ENCODE peak calls at places on chromosomes 1 and 21, in five cellular contexts. B, R, S, U and N are unnamed samples.

GRCh38 chr1:24727490-24728214 is 17.6 kb upstream of the CLIC4 start:
- DNase-seq in S (no peak), U (no peak), R (peak), B (no peak), N (no peak)

GRCh38 chr1:186093437-186093836 is 281.6 kb downstream of the TPR start:
- DNase-seq in S (no peak), R (no peak), U (no peak), B (no peak), N (no peak)

GRCh38 chr1:79708646-79709237 is 702.2 kb upstream of the ADGRL4 start:
- DNase-seq in R (no peak), S (no peak), U (no peak), B (no peak), N (no peak)

GRCh38 chr1:178958491-178958890 is 67.2 kb upstream of the FAM20B start:
- DNase-seq in S (no peak), R (no peak), U (no peak), B (no peak), N (no peak)

GRCh38 chr1:207321790-207322530 is 482 bp downstream of the CD55 start:
- DNase-seq in U (no peak), R (no peak), S (peak), B (no peak), N (no peak)

GRCh38 chr1:215118081-215118480 is 35.5 kb downstream of the KCNK2 start:
- DNase-seq in R (no peak), B (no peak), S (no peak), U (no peak), N (no peak)

GRCh38 chr1:201359031-201359872 is 18.2 kb downstream of the TNNT2 start:
- DNase-seq in B (no peak), R (no peak), S (no peak), U (no peak), N (peak)

GRCh38 chr1:183774938-183775337 is 30.0 kb upstream of the RGL1 start:
- DNase-seq in S (no peak), U (no peak), B (no peak), R (no peak), N (no peak)

GRCh38 chr1:3125078-3125477 is 56.1 kb downstream of the PRDM16 start:
- DNase-seq in U (no peak), S (no peak), R (no peak), B (no peak), N (no peak)

GRCh38 chr1:149844096-149844495 is 55.3 kb upstream of the BOLA1 start:
- DNase-seq in B (no peak), U (no peak), S (peak), R (no peak), N (no peak)

GRCh38 chr1:21665711-21666571 is 3.2 kb downstream of the RAP1GAP start:
- DNase-seq in R (no peak), B (no peak), S (no peak), U (no peak), N (no peak)

GRCh38 chr1:86229405-86229804 is 72.8 kb upstream of the COL24A1 start:
- DNase-seq in R (no peak), B (no peak), S (no peak), U (no peak), N (no peak)

GRCh38 chr1:11795238-11795890 is 10.4 kb downstream of the MTHFR start:
- DNase-seq in B (no peak), R (no peak), U (no peak), S (no peak), N (no peak)

GRCh38 chr1:153612755-153613331 is at the start of gene S100A16:
- DNase-seq in B (no peak), U (peak), S (peak), R (peak), N (no peak)

GRCh38 chr1:58768971-58769808 is 14.7 kb downstream of the JUN start:
- DNase-seq in R (peak), S (peak), U (peak), B (no peak), N (peak)

GRCh38 chr1:156259805-156260204 is 11.9 kb upstream of the PAQR6 start:
- DNase-seq in R (no peak), S (peak), B (no peak), U (no peak), N (peak)

GRCh38 chr1:1020000-1020404 is at the start of gene AGRN:
- DNase-seq in U (peak), B (no peak), S (no peak), R (peak), N (peak)

GRCh38 chr21:43865471-43866181 is 603 bp downstream of the AGPAT3 start:
- DNase-seq in B (no peak), S (no peak), U (no peak), R (peak), N (no peak)

GRCh38 chr1:7379445-7379971 is 391.6 kb upstream of the VAMP3 start:
- DNase-seq in R (peak), B (no peak), U (peak), S (no peak), N (no peak)

GRCh38 chr1:52713590-52713989 is 12.7 kb upstream of the ZYG11B start:
- DNase-seq in R (no peak), B (no peak), U (no peak), S (no peak), N (no peak)

GRCh38 chr1:10507111-10507879 is 32.5 kb downstream of the PEX14 start:
- DNase-seq in S (peak), U (peak), R (peak), B (no peak), N (peak)

GRCh38 chr1:10897981-10898728 is 101.7 kb upstream of the CASZ1 start:
- DNase-seq in S (no peak), B (no peak), U (peak), R (no peak), N (peak)

DNA sequence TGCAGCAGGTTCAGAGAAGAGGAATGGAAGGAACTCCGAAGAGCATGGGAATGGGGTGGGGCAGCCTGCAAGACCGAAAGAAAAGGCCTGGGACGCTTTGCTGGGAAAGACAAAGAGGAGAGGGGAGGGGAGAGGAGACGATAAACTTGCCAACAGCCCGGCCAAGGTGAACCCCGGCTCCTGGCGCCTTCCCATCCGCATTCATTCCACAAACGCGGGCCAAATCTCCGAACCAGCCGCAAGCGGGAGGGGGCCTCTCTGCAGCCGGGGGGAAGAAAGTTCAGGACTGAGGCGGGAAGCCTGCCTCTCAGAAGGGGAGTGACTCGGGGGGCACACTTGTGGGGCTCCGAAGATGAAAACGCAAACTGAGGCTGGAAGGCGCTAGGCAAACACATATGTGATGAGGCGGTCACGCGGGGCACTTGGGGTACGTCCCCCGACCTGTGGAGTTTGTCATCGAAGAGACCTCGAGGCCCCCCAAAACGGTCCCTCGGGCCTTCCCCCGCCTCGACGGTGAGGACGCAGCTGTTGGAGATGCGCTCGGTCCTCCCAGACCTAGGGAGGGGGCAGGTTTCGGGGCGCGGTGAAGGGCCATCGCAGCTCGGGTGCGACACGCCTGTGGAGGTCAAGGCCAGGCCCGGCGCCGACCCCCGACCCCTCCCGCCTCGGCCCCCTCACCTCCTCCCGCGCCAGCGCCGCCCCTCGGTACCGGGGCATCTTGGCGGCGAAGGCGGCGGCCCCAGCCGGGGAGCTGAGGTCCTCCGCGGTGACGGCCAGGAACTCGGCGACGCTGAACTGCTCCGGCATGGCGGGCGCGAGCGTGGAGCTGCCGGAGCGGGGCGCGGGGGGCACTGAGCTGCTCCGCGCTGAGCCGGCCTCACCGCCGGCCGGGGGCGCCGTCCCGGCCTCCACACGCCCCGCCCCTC is at the start of gene ASAP3:
- DNase-seq in B (no peak), U (peak), R (peak), S (no peak), N (peak)
- TF ChIP-seq CTCF in B (no peak), U (peak), R (peak), S (peak), N (no peak)

GRCh38 chr1:27127419-27127818 is 27.5 kb downstream of the SLC9A1 start:
- DNase-seq in B (no peak), S (no peak), U (no peak), R (no peak), N (no peak)
- TF ChIP-seq CTCF in B (peak), S (no peak), U (peak), R (no peak), N (peak)

GRCh38 chr1:173267453-173267945 is 60.4 kb upstream of the TNFSF4 start:
- DNase-seq in U (no peak), S (no peak), R (no peak), B (no peak), N (no peak)
- TF ChIP-seq CTCF in U (no peak), S (no peak), R (no peak), B (no peak), N (no peak)

GRCh38 chr1:222387020-222387816 is 160.7 kb downstream of the HHIPL2 start:
- DNase-seq in R (no peak), S (peak), B (no peak), U (peak), N (peak)
- TF ChIP-seq CTCF in R (no peak), S (no peak), B (peak), U (peak), N (peak)

DNA sequence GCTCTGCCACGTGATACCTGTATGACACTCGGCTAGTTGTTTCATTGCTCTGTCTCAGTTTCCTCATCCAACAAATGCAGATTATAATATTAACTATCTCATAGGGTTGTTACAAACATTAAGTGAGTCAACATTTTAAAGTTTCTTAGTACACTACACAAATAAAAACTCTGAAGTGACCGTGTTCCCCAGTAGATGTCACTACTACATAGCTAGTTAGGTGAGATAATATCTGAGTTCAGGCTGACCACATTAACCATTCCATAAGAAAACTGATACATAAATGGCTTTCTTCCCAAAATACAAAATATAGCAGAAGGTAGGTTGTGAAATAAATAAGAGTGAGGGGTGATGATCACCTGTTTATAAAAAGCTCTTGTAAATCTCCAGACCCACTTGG is 214.1 kb downstream of the NUF2 start:
- DNase-seq in S (peak), B (no peak), U (no peak), R (no peak), N (no peak)
- TF ChIP-seq CTCF in S (peak), B (peak), U (peak), R (no peak), N (peak)

GRCh38 chr1:172533511-172534116 is 664 bp downstream of the SUCO start:
- DNase-seq in B (no peak), U (peak), R (peak), S (peak), N (peak)
- TF ChIP-seq CTCF in B (no peak), U (no peak), R (no peak), S (no peak), N (no peak)